ENCODE peak calls at places on chromosomes 7 and 10, in ten cellular contexts. One of them, this sample, is unnamed.

GRCh38 chr10:90417056-90417455 is 440.8 kb downstream of the HTR7 start:
- DNase-seq in stimulated activated CD4-positive, alpha-beta T cell treated with anti-CD3 and anti-CD28 coated beads, Interleukin-4, amount 100 ng/mL, for 1 hour: no peak
- DNase-seq in NCI-H446 treated with DMSO at 0.1 percent for 48 hours: no peak
- DNase-seq in NB4: no peak
- DNase-seq in activated CD8-positive, alpha-beta memory T cell treated with anti-CD3 and anti-CD28 coated beads for 4 hours: no peak
- DNase-seq in effector memory CD8-positive, alpha-beta T cell: no peak
- DNase-seq in spleen: no peak
- DNase-seq in non-pigmented ciliary epithelial cell: peak
- DNase-seq in mesenchymal stem cell: peak
- DNase-seq in DMS153: no peak
- DNase-seq in this sample: no peak

GRCh38 chr7:94998951-94999350 is 91.6 kb downstream of the PPP1R9A start:
- DNase-seq in stimulated activated CD4-positive, alpha-beta T cell treated with anti-CD3 and anti-CD28 coated beads, Interleukin-4, amount 100 ng/mL, for 1 hour: no peak
- DNase-seq in NCI-H446 treated with DMSO at 0.1 percent for 48 hours: no peak
- DNase-seq in NB4: no peak
- DNase-seq in activated CD8-positive, alpha-beta memory T cell treated with anti-CD3 and anti-CD28 coated beads for 4 hours: no peak
- DNase-seq in effector memory CD8-positive, alpha-beta T cell: no peak
- DNase-seq in spleen: no peak
- DNase-seq in non-pigmented ciliary epithelial cell: no peak
- DNase-seq in mesenchymal stem cell: no peak
- DNase-seq in DMS153: no peak
- DNase-seq in this sample: no peak

GRCh38 chr10:125208854-125209545 is 48.6 kb upstream of the CTBP2 start:
- DNase-seq in stimulated activated CD4-positive, alpha-beta T cell treated with anti-CD3 and anti-CD28 coated beads, Interleukin-4, amount 100 ng/mL, for 1 hour: no peak
- DNase-seq in NCI-H446 treated with DMSO at 0.1 percent for 48 hours: no peak
- DNase-seq in NB4: no peak
- DNase-seq in activated CD8-positive, alpha-beta memory T cell treated with anti-CD3 and anti-CD28 coated beads for 4 hours: no peak
- DNase-seq in effector memory CD8-positive, alpha-beta T cell: no peak
- DNase-seq in spleen: peak
- DNase-seq in non-pigmented ciliary epithelial cell: no peak
- DNase-seq in mesenchymal stem cell: no peak
- DNase-seq in DMS153: no peak
- DNase-seq in this sample: no peak

GRCh38 chr10:24756283-24756682 is 32.6 kb upstream of the ARHGAP21 start:
- DNase-seq in stimulated activated CD4-positive, alpha-beta T cell treated with anti-CD3 and anti-CD28 coated beads, Interleukin-4, amount 100 ng/mL, for 1 hour: no peak
- DNase-seq in NCI-H446 treated with DMSO at 0.1 percent for 48 hours: no peak
- DNase-seq in NB4: no peak
- DNase-seq in activated CD8-positive, alpha-beta memory T cell treated with anti-CD3 and anti-CD28 coated beads for 4 hours: no peak
- DNase-seq in effector memory CD8-positive, alpha-beta T cell: no peak
- DNase-seq in spleen: no peak
- DNase-seq in non-pigmented ciliary epithelial cell: no peak
- DNase-seq in mesenchymal stem cell: no peak
- DNase-seq in DMS153: no peak
- DNase-seq in this sample: no peak

GRCh38 chr7:111873963-111874693 is 311.8 kb upstream of the IMMP2L start:
- DNase-seq in stimulated activated CD4-positive, alpha-beta T cell treated with anti-CD3 and anti-CD28 coated beads, Interleukin-4, amount 100 ng/mL, for 1 hour: no peak
- DNase-seq in NCI-H446 treated with DMSO at 0.1 percent for 48 hours: no peak
- DNase-seq in NB4: no peak
- DNase-seq in activated CD8-positive, alpha-beta memory T cell treated with anti-CD3 and anti-CD28 coated beads for 4 hours: no peak
- DNase-seq in effector memory CD8-positive, alpha-beta T cell: no peak
- DNase-seq in spleen: no peak
- DNase-seq in non-pigmented ciliary epithelial cell: no peak
- DNase-seq in mesenchymal stem cell: no peak
- DNase-seq in DMS153: no peak
- DNase-seq in this sample: no peak

GRCh38 chr10:130160775-130161174 is 24.6 kb downstream of the GLRX3 start:
- DNase-seq in stimulated activated CD4-positive, alpha-beta T cell treated with anti-CD3 and anti-CD28 coated beads, Interleukin-4, amount 100 ng/mL, for 1 hour: no peak
- DNase-seq in NCI-H446 treated with DMSO at 0.1 percent for 48 hours: no peak
- DNase-seq in NB4: peak
- DNase-seq in activated CD8-positive, alpha-beta memory T cell treated with anti-CD3 and anti-CD28 coated beads for 4 hours: no peak
- DNase-seq in effector memory CD8-positive, alpha-beta T cell: no peak
- DNase-seq in spleen: no peak
- DNase-seq in non-pigmented ciliary epithelial cell: no peak
- DNase-seq in mesenchymal stem cell: peak
- DNase-seq in DMS153: no peak
- DNase-seq in this sample: no peak

GRCh38 chr7:151408839-151409554 is 841 bp downstream of the WDR86 start:
- DNase-seq in stimulated activated CD4-positive, alpha-beta T cell treated with anti-CD3 and anti-CD28 coated beads, Interleukin-4, amount 100 ng/mL, for 1 hour: no peak
- DNase-seq in NCI-H446 treated with DMSO at 0.1 percent for 48 hours: no peak
- DNase-seq in NB4: peak
- DNase-seq in activated CD8-positive, alpha-beta memory T cell treated with anti-CD3 and anti-CD28 coated beads for 4 hours: no peak
- DNase-seq in effector memory CD8-positive, alpha-beta T cell: peak
- DNase-seq in spleen: peak
- DNase-seq in non-pigmented ciliary epithelial cell: no peak
- DNase-seq in mesenchymal stem cell: peak
- DNase-seq in DMS153: no peak
- DNase-seq in this sample: no peak

GRCh38 chr10:48651293-48651692 is 33.4 kb upstream of the WDFY4 start:
- DNase-seq in stimulated activated CD4-positive, alpha-beta T cell treated with anti-CD3 and anti-CD28 coated beads, Interleukin-4, amount 100 ng/mL, for 1 hour: no peak
- DNase-seq in NCI-H446 treated with DMSO at 0.1 percent for 48 hours: no peak
- DNase-seq in NB4: no peak
- DNase-seq in activated CD8-positive, alpha-beta memory T cell treated with anti-CD3 and anti-CD28 coated beads for 4 hours: no peak
- DNase-seq in effector memory CD8-positive, alpha-beta T cell: no peak
- DNase-seq in spleen: no peak
- DNase-seq in non-pigmented ciliary epithelial cell: no peak
- DNase-seq in mesenchymal stem cell: no peak
- DNase-seq in DMS153: peak
- DNase-seq in this sample: no peak

GRCh38 chr10:120386896-120387295 is 70.1 kb upstream of the PLPP4 start:
- DNase-seq in stimulated activated CD4-positive, alpha-beta T cell treated with anti-CD3 and anti-CD28 coated beads, Interleukin-4, amount 100 ng/mL, for 1 hour: no peak
- DNase-seq in NCI-H446 treated with DMSO at 0.1 percent for 48 hours: no peak
- DNase-seq in NB4: no peak
- DNase-seq in activated CD8-positive, alpha-beta memory T cell treated with anti-CD3 and anti-CD28 coated beads for 4 hours: no peak
- DNase-seq in effector memory CD8-positive, alpha-beta T cell: no peak
- DNase-seq in spleen: no peak
- DNase-seq in non-pigmented ciliary epithelial cell: no peak
- DNase-seq in mesenchymal stem cell: no peak
- DNase-seq in DMS153: no peak
- DNase-seq in this sample: no peak

GRCh38 chr10:1152386-1153252 is 96.4 kb downstream of the WDR37 start:
- DNase-seq in stimulated activated CD4-positive, alpha-beta T cell treated with anti-CD3 and anti-CD28 coated beads, Interleukin-4, amount 100 ng/mL, for 1 hour: no peak
- DNase-seq in NCI-H446 treated with DMSO at 0.1 percent for 48 hours: no peak
- DNase-seq in NB4: no peak
- DNase-seq in activated CD8-positive, alpha-beta memory T cell treated with anti-CD3 and anti-CD28 coated beads for 4 hours: no peak
- DNase-seq in effector memory CD8-positive, alpha-beta T cell: no peak
- DNase-seq in spleen: peak
- DNase-seq in non-pigmented ciliary epithelial cell: no peak
- DNase-seq in mesenchymal stem cell: no peak
- DNase-seq in DMS153: no peak
- DNase-seq in this sample: no peak

GRCh38 chr7:95335093-95335492 is 10.8 kb upstream of the PON1 start:
- DNase-seq in stimulated activated CD4-positive, alpha-beta T cell treated with anti-CD3 and anti-CD28 coated beads, Interleukin-4, amount 100 ng/mL, for 1 hour: no peak
- DNase-seq in NCI-H446 treated with DMSO at 0.1 percent for 48 hours: no peak
- DNase-seq in NB4: no peak
- DNase-seq in activated CD8-positive, alpha-beta memory T cell treated with anti-CD3 and anti-CD28 coated beads for 4 hours: no peak
- DNase-seq in effector memory CD8-positive, alpha-beta T cell: no peak
- DNase-seq in spleen: no peak
- DNase-seq in non-pigmented ciliary epithelial cell: peak
- DNase-seq in mesenchymal stem cell: peak
- DNase-seq in DMS153: no peak
- DNase-seq in this sample: no peak

GRCh38 chr7:1533255-1533568 is 2.7 kb downstream of the MAFK start:
- DNase-seq in stimulated activated CD4-positive, alpha-beta T cell treated with anti-CD3 and anti-CD28 coated beads, Interleukin-4, amount 100 ng/mL, for 1 hour: no peak
- DNase-seq in NCI-H446 treated with DMSO at 0.1 percent for 48 hours: no peak
- DNase-seq in NB4: no peak
- DNase-seq in activated CD8-positive, alpha-beta memory T cell treated with anti-CD3 and anti-CD28 coated beads for 4 hours: no peak
- DNase-seq in effector memory CD8-positive, alpha-beta T cell: no peak
- DNase-seq in spleen: peak
- DNase-seq in non-pigmented ciliary epithelial cell: no peak
- DNase-seq in mesenchymal stem cell: no peak
- DNase-seq in DMS153: no peak
- DNase-seq in this sample: no peak

GRCh38 chr10:131464789-131465188 is 153.3 kb upstream of the TCERG1L start:
- DNase-seq in stimulated activated CD4-positive, alpha-beta T cell treated with anti-CD3 and anti-CD28 coated beads, Interleukin-4, amount 100 ng/mL, for 1 hour: no peak
- DNase-seq in NCI-H446 treated with DMSO at 0.1 percent for 48 hours: no peak
- DNase-seq in NB4: no peak
- DNase-seq in activated CD8-positive, alpha-beta memory T cell treated with anti-CD3 and anti-CD28 coated beads for 4 hours: no peak
- DNase-seq in effector memory CD8-positive, alpha-beta T cell: no peak
- DNase-seq in spleen: no peak
- DNase-seq in non-pigmented ciliary epithelial cell: no peak
- DNase-seq in mesenchymal stem cell: no peak
- DNase-seq in DMS153: no peak
- DNase-seq in this sample: no peak

GRCh38 chr10:35025916-35026315 is 64.2 kb downstream of the CUL2 start:
- DNase-seq in stimulated activated CD4-positive, alpha-beta T cell treated with anti-CD3 and anti-CD28 coated beads, Interleukin-4, amount 100 ng/mL, for 1 hour: no peak
- DNase-seq in NCI-H446 treated with DMSO at 0.1 percent for 48 hours: no peak
- DNase-seq in NB4: no peak
- DNase-seq in activated CD8-positive, alpha-beta memory T cell treated with anti-CD3 and anti-CD28 coated beads for 4 hours: no peak
- DNase-seq in effector memory CD8-positive, alpha-beta T cell: no peak
- DNase-seq in spleen: no peak
- DNase-seq in non-pigmented ciliary epithelial cell: no peak
- DNase-seq in mesenchymal stem cell: no peak
- DNase-seq in DMS153: no peak
- DNase-seq in this sample: no peak

GRCh38 chr10:124436191-124436638 is 13.6 kb downstream of the NKX1-2 start:
- DNase-seq in stimulated activated CD4-positive, alpha-beta T cell treated with anti-CD3 and anti-CD28 coated beads, Interleukin-4, amount 100 ng/mL, for 1 hour: no peak
- DNase-seq in NCI-H446 treated with DMSO at 0.1 percent for 48 hours: no peak
- DNase-seq in NB4: peak
- DNase-seq in activated CD8-positive, alpha-beta memory T cell treated with anti-CD3 and anti-CD28 coated beads for 4 hours: no peak
- DNase-seq in effector memory CD8-positive, alpha-beta T cell: no peak
- DNase-seq in spleen: no peak
- DNase-seq in non-pigmented ciliary epithelial cell: no peak
- DNase-seq in mesenchymal stem cell: peak
- DNase-seq in DMS153: no peak
- DNase-seq in this sample: no peak

GRCh38 chr10:33327750-33328149 is 6.7 kb downstream of the NRP1 start:
- DNase-seq in stimulated activated CD4-positive, alpha-beta T cell treated with anti-CD3 and anti-CD28 coated beads, Interleukin-4, amount 100 ng/mL, for 1 hour: no peak
- DNase-seq in NCI-H446 treated with DMSO at 0.1 percent for 48 hours: no peak
- DNase-seq in NB4: no peak
- DNase-seq in activated CD8-positive, alpha-beta memory T cell treated with anti-CD3 and anti-CD28 coated beads for 4 hours: no peak
- DNase-seq in effector memory CD8-positive, alpha-beta T cell: no peak
- DNase-seq in spleen: no peak
- DNase-seq in non-pigmented ciliary epithelial cell: no peak
- DNase-seq in mesenchymal stem cell: peak
- DNase-seq in DMS153: no peak
- DNase-seq in this sample: no peak

GRCh38 chr7:21941570-21942224 is 4.0 kb downstream of the CDCA7L start:
- DNase-seq in stimulated activated CD4-positive, alpha-beta T cell treated with anti-CD3 and anti-CD28 coated beads, Interleukin-4, amount 100 ng/mL, for 1 hour: no peak
- DNase-seq in NCI-H446 treated with DMSO at 0.1 percent for 48 hours: no peak
- DNase-seq in NB4: peak
- DNase-seq in activated CD8-positive, alpha-beta memory T cell treated with anti-CD3 and anti-CD28 coated beads for 4 hours: no peak
- DNase-seq in effector memory CD8-positive, alpha-beta T cell: no peak
- DNase-seq in spleen: no peak
- DNase-seq in non-pigmented ciliary epithelial cell: no peak
- DNase-seq in mesenchymal stem cell: peak
- DNase-seq in DMS153: no peak
- DNase-seq in this sample: no peak

GRCh38 chr7:4189151-4189570 is 492.9 kb upstream of the FOXK1 start:
- DNase-seq in stimulated activated CD4-positive, alpha-beta T cell treated with anti-CD3 and anti-CD28 coated beads, Interleukin-4, amount 100 ng/mL, for 1 hour: no peak
- DNase-seq in NCI-H446 treated with DMSO at 0.1 percent for 48 hours: no peak
- DNase-seq in NB4: no peak
- DNase-seq in activated CD8-positive, alpha-beta memory T cell treated with anti-CD3 and anti-CD28 coated beads for 4 hours: no peak
- DNase-seq in effector memory CD8-positive, alpha-beta T cell: no peak
- DNase-seq in spleen: no peak
- DNase-seq in non-pigmented ciliary epithelial cell: no peak
- DNase-seq in mesenchymal stem cell: peak
- DNase-seq in DMS153: no peak
- DNase-seq in this sample: no peak

GRCh38 chr10:16297652-16298051 is 139.2 kb upstream of the PTER start:
- DNase-seq in stimulated activated CD4-positive, alpha-beta T cell treated with anti-CD3 and anti-CD28 coated beads, Interleukin-4, amount 100 ng/mL, for 1 hour: no peak
- DNase-seq in NCI-H446 treated with DMSO at 0.1 percent for 48 hours: no peak
- DNase-seq in NB4: no peak
- DNase-seq in activated CD8-positive, alpha-beta memory T cell treated with anti-CD3 and anti-CD28 coated beads for 4 hours: no peak
- DNase-seq in effector memory CD8-positive, alpha-beta T cell: no peak
- DNase-seq in spleen: no peak
- DNase-seq in non-pigmented ciliary epithelial cell: no peak
- DNase-seq in mesenchymal stem cell: no peak
- DNase-seq in DMS153: no peak
- DNase-seq in this sample: no peak

GRCh38 chr10:58967551-58968418 is 208.7 kb upstream of the PHYHIPL start:
- DNase-seq in stimulated activated CD4-positive, alpha-beta T cell treated with anti-CD3 and anti-CD28 coated beads, Interleukin-4, amount 100 ng/mL, for 1 hour: no peak
- DNase-seq in NCI-H446 treated with DMSO at 0.1 percent for 48 hours: no peak
- DNase-seq in NB4: no peak
- DNase-seq in activated CD8-positive, alpha-beta memory T cell treated with anti-CD3 and anti-CD28 coated beads for 4 hours: no peak
- DNase-seq in effector memory CD8-positive, alpha-beta T cell: no peak
- DNase-seq in spleen: no peak
- DNase-seq in non-pigmented ciliary epithelial cell: no peak
- DNase-seq in mesenchymal stem cell: peak
- DNase-seq in DMS153: peak
- DNase-seq in this sample: peak

GRCh38 chr7:139660317-139661042 is 117.3 kb downstream of the HIPK2 start:
- DNase-seq in stimulated activated CD4-positive, alpha-beta T cell treated with anti-CD3 and anti-CD28 coated beads, Interleukin-4, amount 100 ng/mL, for 1 hour: no peak
- DNase-seq in NCI-H446 treated with DMSO at 0.1 percent for 48 hours: no peak
- DNase-seq in NB4: no peak
- DNase-seq in activated CD8-positive, alpha-beta memory T cell treated with anti-CD3 and anti-CD28 coated beads for 4 hours: no peak
- DNase-seq in effector memory CD8-positive, alpha-beta T cell: no peak
- DNase-seq in spleen: no peak
- DNase-seq in non-pigmented ciliary epithelial cell: no peak
- DNase-seq in mesenchymal stem cell: no peak
- DNase-seq in DMS153: no peak
- DNase-seq in this sample: no peak

GRCh38 chr10:85671530-85671929 is 695.1 kb downstream of the GRID1 start:
- DNase-seq in stimulated activated CD4-positive, alpha-beta T cell treated with anti-CD3 and anti-CD28 coated beads, Interleukin-4, amount 100 ng/mL, for 1 hour: no peak
- DNase-seq in NCI-H446 treated with DMSO at 0.1 percent for 48 hours: no peak
- DNase-seq in NB4: no peak
- DNase-seq in activated CD8-positive, alpha-beta memory T cell treated with anti-CD3 and anti-CD28 coated beads for 4 hours: no peak
- DNase-seq in effector memory CD8-positive, alpha-beta T cell: no peak
- DNase-seq in spleen: no peak
- DNase-seq in non-pigmented ciliary epithelial cell: no peak
- DNase-seq in mesenchymal stem cell: no peak
- DNase-seq in DMS153: no peak
- DNase-seq in this sample: no peak